ENCODE peak calls at places on chromosomes 12 and 14, in five cellular contexts. J, L, M, C and D are unnamed samples.

GRCh38 chr14:32109676-32110075 is 32.6 kb downstream of the ARHGAP5 start:
- DNase-seq in J (no peak), L (no peak), M (no peak), C (no peak), D (peak)

GRCh38 chr12:29131539-29131938 is 17.5 kb upstream of the FAR2 start:
- DNase-seq in J (no peak), L (no peak), M (no peak), C (no peak), D (no peak)

GRCh38 chr12:60194682-60195081 is 598.9 kb downstream of the SLC16A7 start:
- DNase-seq in J (no peak), L (no peak), M (no peak), C (no peak), D (no peak)

GRCh38 chr12:30764251-30764650 is 9.5 kb upstream of the CAPRIN2 start:
- DNase-seq in J (no peak), L (no peak), M (no peak), C (no peak), D (no peak)

GRCh38 chr14:80388980-80389711 is 177.8 kb upstream of the DIO2 start:
- DNase-seq in J (no peak), L (no peak), M (no peak), C (no peak), D (peak)

GRCh38 chr14:89702151-89702936 is 252.2 kb downstream of the EFCAB11 start:
- DNase-seq in J (no peak), L (no peak), M (no peak), C (peak), D (no peak)

GRCh38 chr12:131454418-131455217 is 256.3 kb upstream of the SFSWAP start:
- DNase-seq in J (no peak), L (peak), M (no peak), C (no peak), D (peak)

GRCh38 chr12:27493260-27493935 is 30.6 kb upstream of the PPFIBP1 start:
- DNase-seq in J (no peak), L (no peak), M (no peak), C (no peak), D (peak)

GRCh38 chr12:43653289-43653915 is 101.4 kb upstream of the ADAMTS20 start:
- DNase-seq in J (no peak), L (no peak), M (no peak), C (no peak), D (no peak)

GRCh38 chr12:64099430-64099829 is 122.7 kb downstream of the KICS2 start:
- DNase-seq in J (no peak), L (no peak), M (no peak), C (no peak), D (peak)

GRCh38 chr14:90093942-90094595 is 32.3 kb downstream of the KCNK13 start:
- DNase-seq in J (no peak), L (no peak), M (no peak), C (no peak), D (peak)

GRCh38 chr12:53659011-53659551 is 16.8 kb downstream of the ATP5MC2 start:
- DNase-seq in J (no peak), L (no peak), M (no peak), C (no peak), D (no peak)

GRCh38 chr14:101373690-101374295 is 187.5 kb upstream of the DIO3 start:
- DNase-seq in J (no peak), L (no peak), M (no peak), C (no peak), D (no peak)